ENCODE peak calls at places on chromosomes 11 and 22, in six cellular contexts. Z is RWPE1; T is CD8-positive, alpha-beta memory T cell; H is dorsolateral prefrontal cortex; F is spleen; O is HCT116. P is an unnamed sample.

GRCh38 chr11:1783725-1784529 is 20.2 kb upstream of the CTSD start:
- DNase-seq in O (no peak), F (no peak), H (no peak), T (no peak), Z (no peak), P (no peak)

GRCh38 chr11:13947379-13947778 is 15.1 kb upstream of the SPON1 start:
- DNase-seq in O (no peak), T (no peak), H (no peak), Z (no peak), F (no peak), P (no peak)

GRCh38 chr11:31560842-31561476 is 51.4 kb downstream of the ELP4 start:
- DNase-seq in H (no peak), O (no peak), T (no peak), F (no peak), Z (no peak), P (no peak)

GRCh38 chr11:28833670-28834069 is 725.5 kb downstream of the METTL15 start:
- DNase-seq in O (no peak), F (no peak), H (no peak), Z (peak), T (no peak), P (no peak)

GRCh38 chr11:111305403-111305802 is 7.1 kb downstream of the POU2AF3 start:
- DNase-seq in H (no peak), F (no peak), Z (no peak), O (no peak), T (no peak), P (no peak)

GRCh38 chr11:64251986-64252837 is 882 bp downstream of the PLCB3 start:
- DNase-seq in H (no peak), T (no peak), Z (no peak), F (no peak), O (no peak), P (no peak)

GRCh38 chr22:21842946-21843345 is 24.5 kb downstream of the MAPK1 start:
- DNase-seq in H (no peak), Z (no peak), T (no peak), O (no peak), F (no peak), P (no peak)

GRCh38 chr11:117378966-117379865 is 51.6 kb downstream of the CEP164 start:
- DNase-seq in T (no peak), O (no peak), F (no peak), Z (no peak), H (no peak), P (no peak)

GRCh38 chr22:46969491-46969890 is 207.0 kb downstream of the TBC1D22A start:
- DNase-seq in H (no peak), F (no peak), O (no peak), Z (no peak), T (no peak), P (no peak)

GRCh38 chr11:61881397-61881796 is 9.9 kb downstream of the FADS3 start:
- DNase-seq in O (no peak), T (no peak), F (no peak), Z (no peak), H (no peak), P (no peak)

GRCh38 chr11:76048763-76049162 is 157.5 kb downstream of the WNT11 start:
- DNase-seq in T (peak), O (peak), H (no peak), F (no peak), Z (no peak), P (no peak)

GRCh38 chr22:26825960-26826359 is 168.6 kb downstream of the MIAT start:
- DNase-seq in H (no peak), O (no peak), Z (no peak), T (no peak), F (no peak), P (no peak)

GRCh38 chr11:66509131-66509561 is 1.3 kb upstream of the BBS1 start:
- DNase-seq in T (no peak), O (no peak), Z (no peak), F (no peak), H (no peak), P (no peak)

GRCh38 chr11:64000026-64000739 is 13.9 kb downstream of the OTUB1 start:
- DNase-seq in O (no peak), T (peak), F (peak), Z (peak), H (no peak), P (no peak)

GRCh38 chr22:21000987-21001600 is 824 bp downstream of the THAP7 start:
- DNase-seq in O (no peak), Z (no peak), H (no peak), F (no peak), T (no peak), P (no peak)

GRCh38 chr11:72741849-72742521 is 10.2 kb downstream of the ARAP1 start:
- DNase-seq in H (no peak), F (peak), T (no peak), Z (no peak), O (no peak), P (no peak)

GRCh38 chr22:50396751-50397370 is 53.7 kb downstream of the PPP6R2 start:
- DNase-seq in F (no peak), T (no peak), H (no peak), Z (no peak), O (no peak), P (no peak)

DNA sequence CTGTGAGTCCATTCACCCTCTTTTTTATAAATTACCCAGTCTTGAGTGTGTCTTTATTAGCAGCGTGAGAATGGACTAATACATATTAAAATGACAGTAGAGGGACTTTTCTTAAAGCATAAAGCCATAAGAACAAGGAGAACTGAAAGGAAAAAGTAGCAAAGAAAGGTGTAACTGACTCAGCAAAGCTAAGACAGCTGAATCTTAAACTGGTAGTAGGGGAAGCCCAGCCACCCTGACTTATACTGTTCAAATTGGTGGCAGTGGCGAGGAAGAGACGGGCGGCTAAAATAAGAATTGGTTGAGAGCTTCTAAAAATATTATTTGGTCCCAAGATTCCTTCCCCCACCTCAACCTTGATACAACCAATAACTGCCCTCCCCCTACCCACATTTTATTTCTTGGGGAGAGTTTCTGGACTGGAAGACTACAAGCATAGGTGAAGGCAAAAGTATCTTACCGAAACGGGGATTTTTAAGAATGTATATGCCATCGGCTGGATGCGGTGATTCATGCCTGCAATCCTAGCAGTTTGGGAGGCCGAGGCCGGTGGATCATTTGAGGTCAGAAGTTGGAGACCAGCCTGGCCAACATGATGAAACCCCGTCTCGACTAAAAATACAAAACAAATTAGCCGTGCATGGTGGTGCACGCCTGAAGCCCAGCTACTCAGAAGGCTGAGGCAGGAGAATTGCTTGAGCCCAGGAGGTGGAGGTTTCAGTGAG is 20.6 kb upstream of the SLN start:
- DNase-seq in O (no peak), H (no peak), Z (no peak), T (no peak), F (no peak), P (no peak)
- H3K27ac ChIP-seq in O (no peak), H (no peak), Z (no peak), T (no peak), F (no peak), P (no peak)

DNA sequence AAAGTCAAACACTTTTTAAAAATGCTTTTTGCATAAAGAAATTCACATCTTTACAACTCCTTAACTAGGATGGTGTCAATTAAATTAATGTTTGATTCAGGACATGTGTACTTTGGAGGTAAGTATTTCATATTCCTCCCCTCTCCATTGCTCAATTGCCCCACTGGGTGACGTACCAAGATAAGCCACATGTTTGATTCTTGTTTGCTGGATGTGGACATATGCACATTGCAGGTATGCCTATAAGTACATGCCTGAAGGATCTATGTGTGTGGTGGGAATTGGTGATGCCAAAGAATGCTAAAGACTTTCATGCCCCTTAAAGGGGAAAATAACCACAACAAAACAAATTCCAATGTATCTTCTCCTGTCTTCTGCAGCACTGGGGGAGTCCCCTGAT is 5.8 kb downstream of the CD44 start:
- DNase-seq in Z (no peak), O (no peak), H (no peak), T (no peak), F (no peak), P (no peak)
- H3K27ac ChIP-seq in Z (peak), O (peak), H (no peak), T (peak), F (peak), P (peak)

GRCh38 chr11:77449784-77450183 is 24.1 kb downstream of the PAK1 start:
- DNase-seq in O (no peak), Z (no peak), F (no peak), T (no peak), H (no peak), P (no peak)

GRCh38 chr11:77446911-77447629 is 26.8 kb downstream of the PAK1 start:
- DNase-seq in Z (no peak), O (no peak), T (no peak), F (no peak), H (no peak), P (no peak)

GRCh38 chr11:77448269-77448668 is 25.6 kb downstream of the PAK1 start:
- DNase-seq in Z (no peak), F (no peak), O (no peak), H (no peak), T (no peak), P (no peak)

GRCh38 chr11:77449060-77449521 is 24.8 kb downstream of the PAK1 start:
- DNase-seq in T (no peak), F (no peak), O (no peak), H (no peak), Z (no peak), P (no peak)

DNA sequence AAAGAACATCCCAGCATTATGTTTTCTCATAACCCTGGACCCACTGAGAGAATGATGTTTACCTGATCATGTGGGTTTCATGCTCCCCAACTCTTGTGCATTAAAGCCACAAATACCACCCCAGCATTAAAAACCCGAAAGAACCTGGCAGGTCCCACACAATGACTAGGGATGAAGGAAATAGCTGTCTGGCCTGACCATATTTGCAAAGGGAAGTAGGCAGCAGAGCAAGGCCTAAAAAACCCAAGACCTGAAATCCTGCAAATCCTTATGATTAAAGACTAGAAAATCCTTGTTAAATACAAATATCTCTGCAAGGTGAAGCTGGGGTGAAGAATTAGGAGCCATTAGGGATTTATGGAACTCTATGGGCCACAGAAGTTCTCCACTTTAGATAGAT is 23.7 kb downstream of the PAK1 start:
- DNase-seq in F (no peak), H (no peak), T (no peak), Z (no peak), O (no peak), P (no peak)
- H3K27ac ChIP-seq in F (peak), H (peak), T (no peak), Z (no peak), O (no peak), P (no peak)

DNA sequence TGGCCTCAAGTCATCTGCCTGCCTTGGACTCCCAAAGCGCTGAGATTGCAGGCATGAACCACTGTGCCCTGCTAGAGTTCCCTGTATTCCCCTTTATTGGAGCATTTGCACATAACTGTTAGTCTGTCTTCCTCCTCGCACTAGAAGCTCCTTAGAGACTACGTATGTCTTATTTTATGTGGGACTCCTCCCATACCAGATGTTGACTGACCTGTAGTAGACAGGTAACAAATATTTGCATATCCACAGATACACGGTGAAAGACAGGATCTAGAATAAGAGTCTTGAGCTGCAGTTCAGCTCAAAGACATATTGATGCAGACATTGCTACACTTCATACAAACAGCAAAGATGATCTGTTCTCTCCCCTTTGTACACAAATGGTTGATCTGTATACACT is 40.7 kb downstream of the SWAP70 start:
- DNase-seq in H (no peak), T (no peak), F (no peak), Z (no peak), O (no peak), P (no peak)
- H3K27ac ChIP-seq in H (no peak), T (no peak), F (peak), Z (no peak), O (no peak), P (no peak)

DNA sequence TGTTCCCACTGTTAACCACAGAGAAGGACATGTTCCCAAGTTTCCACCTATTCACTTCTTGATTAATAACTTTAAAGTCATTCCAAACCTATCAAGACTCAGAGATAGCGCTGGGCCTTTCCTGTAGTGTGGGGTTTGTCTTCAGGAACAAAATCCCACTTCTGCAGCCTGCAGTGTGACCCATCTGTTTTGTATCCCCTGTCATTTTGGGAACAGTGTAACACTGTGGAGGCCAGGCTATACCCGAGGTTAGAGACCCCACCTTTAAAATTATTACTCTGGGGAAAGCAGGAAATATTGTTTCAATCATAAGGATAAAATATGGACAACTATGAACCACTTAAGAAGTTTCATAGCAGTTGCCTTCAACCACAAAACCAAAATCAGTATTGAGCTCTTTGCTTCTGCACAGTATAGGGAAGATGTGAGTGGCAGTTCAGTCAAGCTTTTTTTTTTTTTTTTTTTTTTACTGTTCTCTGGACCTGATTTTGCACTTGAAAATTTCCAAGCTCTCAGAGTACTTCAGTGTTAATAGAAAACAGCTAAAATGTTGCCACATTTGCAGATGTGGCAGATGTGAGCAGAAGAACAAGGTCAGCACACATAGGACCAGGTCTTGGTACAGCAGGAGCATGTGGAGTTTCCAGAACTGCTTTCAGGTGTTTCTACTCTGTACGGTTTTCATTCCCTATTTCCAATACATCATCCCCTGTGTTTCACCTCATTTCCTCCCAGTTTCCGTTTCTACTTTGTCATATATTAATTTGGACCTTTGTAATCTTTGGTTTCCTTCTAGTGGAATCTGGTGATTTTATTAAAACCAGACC is 121.5 kb downstream of the MAML2 start:
- DNase-seq in O (no peak), H (no peak), T (no peak), Z (no peak), F (no peak), P (no peak)
- H3K27ac ChIP-seq in O (no peak), H (no peak), T (no peak), Z (no peak), F (peak), P (no peak)

P was measured in RWPE2.